ENCODE peak calls at places on chromosomes 16 and 17, in six cellular contexts. Y is A549, U is NB4, O is colonic mucosa, K is fibroblast of mammary gland, E is uterus. T is an unnamed sample.

GRCh38 chr17:36602030-36602737 is 801 bp downstream of the MRM1 start:
- DNase-seq in Y (peak; percentile 22), U (peak; percentile 42), O (peak; percentile 56), K (no peak), E (peak; percentile 24), T (peak; percentile 39)

GRCh38 chr17:7767425-7768021 is 50.0 kb downstream of the DNAH2 start:
- DNase-seq in Y (no peak), U (no peak), O (no peak), K (no peak), E (no peak), T (peak; percentile 24)

GRCh38 chr17:44599298-44600175 is 42.3 kb downstream of the FZD2 start:
- DNase-seq in Y (peak; percentile 93), U (no peak), O (peak; percentile 55), K (peak; percentile 99), E (peak; percentile 89), T (peak; percentile 42)

GRCh38 chr17:49216953-49217650 is 6.6 kb downstream of the ABI3 start:
- DNase-seq in Y (no peak), U (peak; percentile 54), O (peak; percentile 77), K (no peak), E (peak; percentile 58), T (no peak)

GRCh38 chr17:51165680-51166197 is 472 bp upstream of the NME2 start:
- DNase-seq in Y (no peak), U (no peak), O (no peak), K (no peak), E (no peak), T (peak; percentile 42)

GRCh38 chr16:760498-761343 is at the start of gene MSLN:
- DNase-seq in Y (peak; percentile 71), U (no peak), O (no peak), K (no peak), E (peak; percentile 48), T (peak; percentile 76)

GRCh38 chr17:81502471-81503017 is 10.1 kb downstream of the ACTG1 start:
- DNase-seq in Y (no peak), U (no peak), O (no peak), K (no peak), E (no peak), T (no peak)

GRCh38 chr16:71629617-71630016 is 3.6 kb downstream of the MARVELD3 start:
- DNase-seq in Y (no peak), U (no peak), O (peak; percentile 45), K (no peak), E (no peak), T (no peak)

GRCh38 chr17:32335647-32336046 is 6.3 kb downstream of the C17orf75 start:
- DNase-seq in Y (no peak), U (no peak), O (no peak), K (peak; percentile 72), E (no peak), T (peak; percentile 50)

GRCh38 chr16:10490141-10490540 is 90.3 kb downstream of the EMP2 start:
- DNase-seq in Y (no peak), U (no peak), O (no peak), K (peak; percentile 41), E (no peak), T (no peak)

GRCh38 chr16:78235168-78235800 is 135.8 kb downstream of the WWOX start:
- DNase-seq in Y (peak; percentile 68), U (peak; percentile 75), O (peak; percentile 75), K (peak; percentile 68), E (peak; percentile 28), T (peak; percentile 80)

GRCh38 chr16:566475-567361 is at the start of gene NHLRC4:
- DNase-seq in Y (no peak), U (peak; percentile 87), O (peak; percentile 76), K (peak; percentile 54), E (peak; percentile 77), T (peak; percentile 54)

GRCh38 chr16:11170696-11171447 is 85.1 kb downstream of the SOCS1 start:
- DNase-seq in Y (no peak), U (no peak), O (no peak), K (no peak), E (no peak), T (no peak)

GRCh38 chr16:9123871-9124270 is 32.4 kb downstream of the HAPSTR1 start:
- DNase-seq in Y (peak; percentile 80), U (peak; percentile 89), O (peak; percentile 90), K (peak; percentile 24), E (no peak), T (peak; percentile 86)

GRCh38 chr17:80624864-80625263 is 80.2 kb downstream of the RPTOR start:
- DNase-seq in Y (no peak), U (no peak), O (no peak), K (no peak), E (no peak), T (no peak)

GRCh38 chr16:15509593-15510520 is 75.5 kb downstream of the BMERB1 start:
- DNase-seq in Y (peak; percentile 43), U (peak; percentile 98), O (no peak), K (peak; percentile 49), E (no peak), T (no peak)

GRCh38 chr16:84502075-84502474 is 2.4 kb downstream of the MEAK7 start:
- DNase-seq in Y (no peak), U (peak; percentile 25), O (no peak), K (no peak), E (no peak), T (peak; percentile 76)

GRCh38 chr17:38509008-38509771 is 80.9 kb downstream of the ARHGAP23 start:
- DNase-seq in Y (peak; percentile 86), U (peak; percentile 34), O (peak; percentile 74), K (peak; percentile 86), E (peak; percentile 82), T (peak; percentile 96)

GRCh38 chr16:8941718-8942344 is 21.9 kb downstream of the USP7 start:
- DNase-seq in Y (no peak), U (peak; percentile 56), O (no peak), K (no peak), E (no peak), T (no peak)

DNA sequence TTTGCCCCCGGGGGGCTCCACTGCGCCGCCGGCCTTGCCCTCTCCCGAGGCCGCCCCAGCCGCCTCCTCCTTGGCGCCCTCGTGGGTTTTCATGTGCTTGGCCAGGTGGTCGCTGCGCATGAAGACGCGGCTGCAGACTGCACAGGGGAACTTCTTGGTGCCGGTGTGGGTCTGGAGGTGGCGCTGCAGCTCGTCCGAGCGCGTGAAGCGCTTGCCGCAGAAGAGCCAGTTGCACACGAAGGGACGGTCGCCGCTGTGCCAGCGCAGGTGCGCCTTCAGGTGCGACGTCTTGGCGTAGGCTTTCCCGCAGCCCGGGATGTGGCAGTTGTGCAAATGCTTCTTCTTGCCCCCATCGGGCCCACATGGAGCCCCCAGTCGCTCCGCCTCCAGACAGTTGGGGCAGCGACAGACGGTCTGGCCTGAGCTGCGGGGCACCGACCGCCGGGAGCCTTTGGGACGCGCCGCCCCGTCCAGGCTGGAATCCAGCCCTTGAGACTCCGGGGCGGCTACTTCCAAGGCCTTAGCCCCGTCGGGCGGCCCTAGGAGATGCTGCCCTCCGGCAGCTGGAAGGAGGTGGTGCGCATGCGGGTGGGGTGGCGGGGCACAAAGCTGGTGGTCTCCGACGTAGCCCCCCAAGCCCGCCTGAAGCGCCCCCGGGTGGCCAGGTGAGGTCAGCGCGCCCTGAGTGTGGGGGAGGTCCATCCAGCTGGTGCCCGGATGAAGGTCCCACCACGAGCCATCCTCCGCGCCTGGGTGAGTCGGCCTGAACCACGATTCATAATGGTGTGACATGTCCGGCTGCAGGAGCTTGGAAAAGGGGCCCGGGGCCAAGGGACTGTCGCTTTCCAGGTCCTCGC is 3.4 kb downstream of the SP6 start:
- DNase-seq in Y (no peak), U (no peak), O (no peak), K (peak; percentile 19), E (no peak), T (peak; percentile 50)
- H3K4me3 ChIP-seq in Y (no peak overlapping the region), U (no peak overlapping the region), O (no peak overlapping the region), K (no peak overlapping the region), E (no peak overlapping the region), T (peak overlapping the region; percentile 31)

GRCh38 chr16:47132310-47132709 is 11.4 kb downstream of the NETO2 start:
- DNase-seq in Y (no peak), U (no peak), O (no peak), K (no peak), E (no peak), T (no peak)
- TF ChIP-seq CTCF in Y (no peak), U (no peak), O (no peak), K (no peak), E (no peak), T (no peak)

DNA sequence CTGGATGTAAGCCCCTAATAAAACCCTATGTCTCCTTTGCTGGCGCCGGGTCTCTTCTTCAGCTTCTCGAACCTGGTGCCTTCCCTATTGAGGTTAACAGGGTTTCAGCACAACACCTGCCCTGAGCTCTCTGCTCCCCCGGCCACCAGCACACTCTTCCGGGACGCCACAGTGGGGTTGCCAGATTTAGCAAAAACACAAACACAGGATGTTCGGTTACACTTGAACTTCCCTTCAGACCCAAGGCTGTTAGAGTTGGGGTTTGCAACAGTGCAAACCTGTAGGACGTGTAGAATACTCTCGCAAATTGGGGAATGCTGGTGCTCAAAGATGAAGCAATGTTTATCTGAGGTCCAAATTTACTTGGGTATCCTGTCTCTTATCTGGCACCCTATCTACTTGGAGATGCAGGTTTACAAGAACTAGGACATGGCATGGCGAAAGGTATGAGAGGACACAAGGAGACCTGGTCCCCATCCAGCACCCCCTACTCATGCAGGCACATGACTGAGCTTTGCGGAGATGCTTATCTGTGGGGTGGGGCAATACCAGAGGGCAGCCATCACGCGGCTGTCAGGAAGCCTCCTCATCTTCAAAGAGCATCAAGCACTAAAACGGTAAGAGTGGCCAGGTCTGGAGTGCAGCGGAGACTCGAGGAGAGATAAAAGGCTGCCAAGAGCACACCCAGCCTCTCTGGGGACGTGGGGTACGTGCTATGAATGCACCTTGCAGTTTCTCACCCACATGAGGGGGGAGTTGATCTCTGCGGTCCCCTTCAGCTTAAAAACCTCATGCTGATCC is 52.8 kb downstream of the SDK2 start:
- DNase-seq in Y (no peak), U (no peak), O (no peak), K (no peak), E (no peak), T (no peak)
- H3K4me3 ChIP-seq in Y (no peak overlapping the region), U (no peak overlapping the region), O (no peak overlapping the region), K (no peak overlapping the region), E (no peak overlapping the region), T (no peak overlapping the region)

GRCh38 chr16:23986455-23986854 is 150.7 kb downstream of the PRKCB start:
- DNase-seq in Y (no peak), U (no peak), O (no peak), K (no peak), E (no peak), T (no peak)

GRCh38 chr16:23991044-23991443 is 155.3 kb downstream of the PRKCB start:
- DNase-seq in Y (no peak), U (no peak), O (no peak), K (no peak), E (no peak), T (no peak)

GRCh38 chr16:23987443-23987842 is 151.7 kb downstream of the PRKCB start:
- DNase-seq in Y (no peak), U (no peak), O (no peak), K (no peak), E (no peak), T (no peak)

GRCh38 chr16:23994615-23995014 is 158.8 kb downstream of the PRKCB start:
- DNase-seq in Y (no peak), U (no peak), O (no peak), K (no peak), E (no peak), T (no peak)

GRCh38 chr16:23990507-23990906 is 154.7 kb downstream of the PRKCB start:
- DNase-seq in Y (no peak), U (no peak), O (no peak), K (no peak), E (no peak), T (no peak)
- TF ChIP-seq CTCF in Y (no peak), U (no peak), O (no peak), K (no peak), E (no peak), T (no peak)

GRCh38 chr17:4345569-4345968 is 20.9 kb downstream of the UBE2G1 start:
- DNase-seq in Y (no peak), U (no peak), O (no peak), K (no peak), E (no peak), T (no peak)
- H3K4me3 ChIP-seq in Y (no peak overlapping the region), U (no peak overlapping the region), O (no peak overlapping the region), K (no peak overlapping the region), E (no peak overlapping the region), T (no peak overlapping the region)

T was measured in epithelial cell of esophagus.